ENCODE peak calls at places on chromosomes 11 and 22, in five cellular contexts. F, Q, S, G and Y are unnamed samples.

GRCh38 chr11:84384637-84385227 is 1098.6 kb upstream of the CCDC90B start:
- DNase-seq in F (peak; percentile 65), Q (peak; percentile 61), S (peak; percentile 77), G (peak; percentile 0), Y (no peak)

GRCh38 chr11:78417175-78417887 is at the start of gene GAB2:
- DNase-seq in F (no peak), Q (peak; percentile 41), S (no peak), G (no peak), Y (no peak)

GRCh38 chr11:45900916-45901617 is 6.0 kb downstream of the FREY1 start:
- DNase-seq in F (no peak), Q (no peak), S (peak; percentile 25), G (no peak), Y (no peak)

GRCh38 chr11:12889243-12889642 is 119.9 kb upstream of the RASSF10 start:
- DNase-seq in F (no peak), Q (peak; percentile 54), S (peak; percentile 79), G (no peak), Y (no peak)

GRCh38 chr11:65131895-65132237 is 2.5 kb downstream of the SYVN1 start:
- DNase-seq in F (no peak), Q (no peak), S (no peak), G (no peak), Y (no peak)

GRCh38 chr11:65279713-65280459 is 18.1 kb downstream of the POLA2 start:
- DNase-seq in F (no peak), Q (peak; percentile 96), S (peak; percentile 99), G (peak; percentile 96), Y (peak; percentile 79)

GRCh38 chr11:1826552-1827094 is 8.2 kb upstream of the SYT8 start:
- DNase-seq in F (no peak), Q (peak; percentile 60), S (peak; percentile 45), G (peak; percentile 93), Y (no peak)

GRCh38 chr11:12377106-12377823 is at the start of gene PARVA:
- DNase-seq in F (no peak), Q (peak; percentile 71), S (peak; percentile 82), G (peak; percentile 91), Y (no peak)

GRCh38 chr11:8389034-8389996 is 125.6 kb upstream of the LMO1 start:
- DNase-seq in F (no peak), Q (no peak), S (peak; percentile 10), G (no peak), Y (no peak)

GRCh38 chr11:131977231-131977630 is 606.8 kb downstream of the NTM start:
- DNase-seq in F (no peak), Q (peak; percentile 99), S (peak; percentile 52), G (no peak), Y (peak; percentile 77)

GRCh38 chr11:68974421-68975194 is 6.2 kb downstream of the MRGPRD start:
- DNase-seq in F (no peak), Q (peak; percentile 19), S (no peak), G (no peak), Y (no peak)

GRCh38 chr11:8386134-8386864 is 122.6 kb upstream of the LMO1 start:
- DNase-seq in F (no peak), Q (no peak), S (no peak), G (no peak), Y (no peak)

GRCh38 chr11:16397355-16397754 is 41.0 kb upstream of the SOX6 start:
- DNase-seq in F (no peak), Q (no peak), S (no peak), G (no peak), Y (no peak)

DNA sequence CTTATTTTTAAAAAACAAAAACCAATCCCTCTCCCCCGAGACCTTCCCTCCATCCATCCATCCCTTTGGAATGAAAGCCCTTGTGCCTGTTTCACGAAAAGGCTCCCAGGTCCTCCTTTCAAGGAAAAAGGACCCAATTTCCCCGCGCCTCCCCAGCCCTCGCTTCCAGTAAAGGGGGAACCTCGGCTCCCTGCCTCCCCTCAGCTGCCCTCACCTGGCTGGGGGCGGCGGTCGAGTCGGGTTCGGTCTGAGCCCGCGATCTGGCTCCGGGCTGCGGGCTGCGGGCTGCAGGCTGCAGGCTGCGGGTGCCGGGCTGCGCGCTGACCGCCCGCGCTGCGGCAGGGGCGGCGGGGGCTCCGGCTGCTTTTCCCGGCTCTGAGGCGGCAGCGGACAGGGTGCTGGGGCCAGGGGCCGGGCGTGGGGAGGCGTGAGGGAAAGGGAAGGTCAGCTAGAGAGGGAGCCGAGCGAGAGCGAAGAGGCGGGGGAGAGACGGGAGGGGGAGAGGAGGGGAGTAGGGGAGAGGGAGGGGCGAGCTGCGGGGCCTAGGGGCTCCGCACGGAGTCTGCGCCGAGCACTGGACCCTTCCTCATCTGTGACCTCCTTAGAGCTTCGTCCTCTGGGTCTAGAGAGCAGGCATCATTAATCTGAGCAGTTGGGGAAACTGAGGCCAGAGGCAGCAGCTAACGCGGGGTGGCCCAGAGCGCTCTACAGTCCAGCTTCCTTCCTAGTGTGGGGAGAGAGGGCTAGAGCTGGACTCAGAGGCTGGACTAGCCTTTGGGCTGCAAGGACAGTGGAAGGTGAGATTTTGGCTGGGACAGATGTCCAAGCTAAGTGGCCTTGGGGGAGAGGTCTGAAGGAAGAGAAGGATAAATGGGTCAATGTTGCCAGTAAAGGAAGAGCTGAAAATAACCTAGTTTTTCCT is at the start of gene C1QTNF4:
- DNase-seq in F (no peak), Q (no peak), S (no peak), G (no peak), Y (no peak)
- H3K4me3 ChIP-seq in F (peak within 1 kb of the TSS; percentile 64), Q (no peak within 1 kb of the TSS), S (peak within 1 kb of the TSS; percentile 42), G (no peak within 1 kb of the TSS), Y (peak within 1 kb of the TSS; percentile 17)

GRCh38 chr22:38462960-38463784 is 4.7 kb upstream of the KDELR3 start:
- DNase-seq in F (no peak), Q (no peak), S (no peak), G (no peak), Y (no peak)

GRCh38 chr22:38460367-38460952 is 5.5 kb upstream of the KCNJ4 start:
- DNase-seq in F (no peak), Q (no peak), S (no peak), G (no peak), Y (no peak)

GRCh38 chr22:38461057-38461413 is 6.0 kb upstream of the KCNJ4 start:
- DNase-seq in F (no peak), Q (no peak), S (no peak), G (no peak), Y (no peak)

GRCh38 chr22:38464992-38465672 is 2.8 kb upstream of the KDELR3 start:
- DNase-seq in F (no peak), Q (no peak), S (no peak), G (no peak), Y (no peak)

GRCh38 chr22:38461414-38462081 is 6.3 kb upstream of the KDELR3 start:
- DNase-seq in F (peak; percentile 22), Q (peak; percentile 88), S (peak; percentile 79), G (peak; percentile 69), Y (no peak)
- H3K4me3 ChIP-seq in F (peak overlapping the region; percentile 66), Q (no peak overlapping the region), S (peak overlapping the region; percentile 13), G (no peak overlapping the region), Y (no peak overlapping the region)

GRCh38 chr11:115501895-115502589 is 2.2 kb downstream of the CADM1 start:
- DNase-seq in F (no peak), Q (no peak), S (no peak), G (no peak), Y (no peak)

GRCh38 chr11:115502636-115503082 is 1.6 kb downstream of the CADM1 start:
- DNase-seq in F (no peak), Q (no peak), S (no peak), G (no peak), Y (no peak)

GRCh38 chr11:115499891-115500290 is 4.3 kb downstream of the CADM1 start:
- DNase-seq in F (no peak), Q (no peak), S (no peak), G (no peak), Y (no peak)

GRCh38 chr11:115500547-115501503 is 3.4 kb downstream of the CADM1 start:
- DNase-seq in F (no peak), Q (no peak), S (no peak), G (no peak), Y (no peak)

DNA sequence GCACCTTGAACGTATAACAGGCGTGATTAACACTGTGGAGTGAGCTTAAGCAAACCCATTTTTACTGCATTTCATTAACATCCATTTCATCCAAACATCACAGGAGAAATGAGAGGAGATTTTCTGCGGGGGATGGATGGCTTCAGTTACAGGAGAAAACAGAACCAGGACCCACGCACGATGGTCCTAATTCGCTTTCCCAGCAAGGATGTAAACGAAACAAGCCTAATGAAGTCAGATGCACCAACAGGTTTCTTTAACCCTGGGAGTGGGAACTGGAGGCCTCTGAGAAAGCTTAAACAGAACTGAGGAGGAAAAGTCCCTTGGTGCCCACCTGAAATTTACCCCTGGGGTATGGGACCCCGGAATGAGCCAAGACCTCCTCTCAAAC is 2.7 kb downstream of the CADM1 start:
- DNase-seq in F (no peak), Q (no peak), S (no peak), G (no peak), Y (no peak)
- H3K4me3 ChIP-seq in F (no peak overlapping the region), Q (no peak overlapping the region), S (no peak overlapping the region), G (no peak overlapping the region), Y (no peak overlapping the region)

DNA sequence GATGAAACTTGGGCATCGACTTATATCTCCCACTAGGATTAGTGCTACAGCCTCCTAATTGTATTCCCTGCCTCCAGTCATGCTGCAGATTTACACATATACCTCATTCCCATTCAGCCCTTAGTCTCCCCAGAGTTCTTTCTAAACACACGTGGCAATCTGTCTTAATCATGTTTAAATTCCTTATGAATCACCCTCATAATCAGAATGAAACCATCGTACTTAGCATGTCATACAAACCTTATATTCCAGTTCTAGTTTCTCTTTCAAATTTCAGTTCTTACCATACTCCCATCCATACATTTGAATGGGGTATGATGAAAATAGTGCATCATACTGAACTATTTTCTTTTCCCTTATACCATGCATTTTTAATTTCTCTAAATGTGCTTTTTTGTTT is 6.0 kb upstream of the OR10A2 start:
- DNase-seq in F (no peak), Q (peak; percentile 77), S (peak; percentile 37), G (no peak), Y (no peak)
- H3K4me3 ChIP-seq in F (no peak overlapping the region), Q (no peak overlapping the region), S (no peak overlapping the region), G (no peak overlapping the region), Y (no peak overlapping the region)

GRCh38 chr11:111764621-111765020 is 1.6 kb downstream of the PPP2R1B start:
- DNase-seq in F (no peak), Q (no peak), S (no peak), G (peak; percentile 32), Y (no peak)
- H3K4me3 ChIP-seq in F (peak overlapping the region; percentile 97), Q (peak overlapping the region; percentile 89), S (peak overlapping the region; percentile 92), G (peak overlapping the region; percentile 74), Y (peak overlapping the region; percentile 78)

GRCh38 chr11:76577921-76578654 is 92.5 kb downstream of the LRRC32 start:
- DNase-seq in F (peak; percentile 48), Q (peak; percentile 29), S (no peak), G (no peak), Y (no peak)
- H3K4me3 ChIP-seq in F (peak overlapping the region; percentile 28), Q (no peak overlapping the region), S (no peak overlapping the region), G (no peak overlapping the region), Y (no peak overlapping the region)

DNA sequence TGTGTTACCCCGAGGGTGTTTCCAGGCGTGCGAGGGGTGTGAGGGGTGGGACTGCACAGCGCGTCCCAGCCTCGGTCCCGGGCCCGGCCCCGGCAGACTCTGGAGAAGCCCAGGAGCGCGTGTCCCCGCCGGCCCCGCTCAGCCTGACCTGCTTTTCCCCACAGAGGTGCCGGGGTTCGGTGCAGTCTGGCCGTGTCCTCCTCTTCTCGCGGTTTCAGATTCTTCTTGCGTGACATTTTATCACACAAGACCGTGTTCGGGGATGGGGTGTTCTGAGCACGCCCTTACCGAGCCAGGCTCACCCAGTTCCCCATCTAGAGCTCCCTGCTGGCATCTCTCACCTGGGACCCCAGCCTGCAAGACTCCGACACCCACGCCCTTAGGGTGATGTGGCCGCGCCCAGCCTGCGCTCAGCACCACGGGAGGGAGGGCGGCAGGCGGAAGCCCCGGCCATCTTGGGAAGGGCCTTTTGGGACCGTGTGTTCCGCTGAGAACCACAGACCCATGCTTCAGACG is 775.6 kb downstream of the BRD1 start:
- DNase-seq in F (no peak), Q (no peak), S (no peak), G (no peak), Y (no peak)
- H3K4me3 ChIP-seq in F (no peak overlapping the region), Q (no peak overlapping the region), S (no peak overlapping the region), G (no peak overlapping the region), Y (no peak overlapping the region)